ENCODE peak calls at places on chromosome 3, in ten cellular contexts. B is fibroblast of lung; L is stimulated activated CD8-positive, alpha-beta memory T cell treated with anti-CD3 and anti-CD28 coated beads, Interleukin-15, amount 100 ng/mL, for 24 hours; K is activated naive CD8-positive, alpha-beta T cell treated with anti-CD3 and anti-CD28 coated beads, Interleukin-2, amount 50 U/mL, for 24 hours; R is mucosa of gallbladder; C is cardiac septum; Y is MV-4-11; I is ELR; O is D721Med; E is ovary. H is an unnamed sample.

GRCh38 chr3:20137642-20138041 is 48.4 kb downstream of the SGO1 start:
- DNase-seq in K (no peak), C (no peak), O (no peak), L (no peak), I (no peak), E (no peak), B (no peak), R (no peak), Y (no peak), H (no peak)

GRCh38 chr3:45994661-45995369 is 809 bp downstream of the FYCO1 start:
- DNase-seq in K (peak), L (no peak), B (no peak), Y (peak), E (no peak), O (peak), C (no peak), R (peak), I (peak), H (peak)

GRCh38 chr3:139122221-139122581 is 77.5 kb upstream of the PRR23C start:
- DNase-seq in E (peak), K (no peak), I (peak), Y (no peak), R (no peak), L (no peak), C (no peak), B (peak), O (no peak), H (no peak)

GRCh38 chr3:194814878-194815357 is 129.2 kb downstream of the FAM43A start:
- DNase-seq in R (no peak), Y (no peak), I (no peak), O (no peak), E (no peak), B (peak), L (no peak), K (no peak), C (no peak), H (no peak)

GRCh38 chr3:50333744-50334328 is 5.8 kb upstream of the TUSC2 start:
- DNase-seq in R (no peak), O (no peak), C (no peak), Y (no peak), L (no peak), I (peak), K (no peak), B (peak), E (no peak), H (no peak)

GRCh38 chr3:171757377-171758034 is 52.8 kb downstream of the PLD1 start:
- DNase-seq in E (no peak), B (no peak), I (no peak), K (no peak), L (no peak), C (no peak), O (no peak), R (no peak), Y (no peak), H (no peak)

GRCh38 chr3:140767536-140767935 is 89.7 kb downstream of the TRIM42 start:
- DNase-seq in Y (no peak), B (no peak), C (no peak), E (no peak), O (no peak), L (no peak), K (no peak), R (no peak), I (no peak), H (no peak)

GRCh38 chr3:52023860-52024764 is 28.4 kb upstream of the RPL29 start:
- DNase-seq in E (no peak), B (no peak), C (no peak), R (no peak), L (no peak), O (no peak), I (no peak), K (no peak), Y (no peak), H (no peak)

GRCh38 chr3:164498917-164499316 is 579.4 kb downstream of the SI start:
- DNase-seq in Y (no peak), C (no peak), K (no peak), L (no peak), I (no peak), E (no peak), B (no peak), R (no peak), O (no peak), H (peak)

GRCh38 chr3:34106879-34107278 is 308.4 kb downstream of the PDCD6IP start:
- DNase-seq in I (peak), O (no peak), Y (peak), E (no peak), R (no peak), K (peak), C (no peak), B (no peak), L (no peak), H (peak)

GRCh38 chr3:165895919-165896318 is 58.7 kb upstream of the BCHE start:
- DNase-seq in B (no peak), L (no peak), I (peak), Y (no peak), O (no peak), C (no peak), R (no peak), K (peak), E (no peak), H (peak)

GRCh38 chr3:42699511-42699971 is 3.1 kb downstream of the HHATL start:
- DNase-seq in B (no peak), Y (no peak), R (no peak), E (no peak), K (no peak), O (no peak), I (no peak), C (peak), L (no peak), H (no peak)

GRCh38 chr3:23079976-23080375 is 123.2 kb upstream of the UBE2E2 start:
- DNase-seq in B (peak), K (no peak), L (no peak), O (no peak), C (no peak), R (no peak), I (no peak), E (no peak), Y (no peak), H (no peak)

GRCh38 chr3:183844606-183845005 is 19.2 kb upstream of the MAP6D1 start:
- DNase-seq in B (peak), Y (no peak), L (no peak), R (no peak), E (no peak), I (peak), O (no peak), K (no peak), C (no peak), H (peak)

GRCh38 chr3:187978433-187979011 is 175.4 kb upstream of the LPP start:
- DNase-seq in R (no peak), L (no peak), O (no peak), B (peak), C (no peak), I (no peak), K (no peak), E (no peak), Y (peak), H (no peak)

GRCh38 chr3:161221881-161222600 is 930 bp downstream of the NMD3 start:
- DNase-seq in C (no peak), Y (peak), L (no peak), R (no peak), E (no peak), I (peak), O (no peak), B (peak), K (peak), H (peak)

GRCh38 chr3:177150970-177151627 is 46.2 kb downstream of the TBL1XR1 start:
- DNase-seq in Y (no peak), C (no peak), E (no peak), B (peak), I (peak), R (no peak), O (no peak), K (no peak), L (no peak), H (peak)

GRCh38 chr3:53250881-53251605 is 4.8 kb downstream of the TKT start:
- DNase-seq in I (no peak), K (no peak), Y (no peak), B (no peak), C (no peak), O (no peak), E (no peak), R (no peak), L (no peak), H (no peak)

GRCh38 chr3:172021165-172021564 is 18.2 kb upstream of the FNDC3B start:
- DNase-seq in L (no peak), O (no peak), B (no peak), Y (no peak), R (no peak), C (no peak), E (no peak), K (no peak), I (no peak), H (no peak)

GRCh38 chr3:31462050-31462569 is 70.6 kb upstream of the STT3B start:
- DNase-seq in K (peak), I (no peak), L (no peak), O (no peak), R (peak), Y (peak), E (no peak), C (no peak), B (no peak), H (peak)

GRCh38 chr3:31157893-31158620 is 263.6 kb upstream of the GADL1 start:
- DNase-seq in B (peak), R (no peak), Y (no peak), E (no peak), O (no peak), I (no peak), L (no peak), K (no peak), C (no peak), H (peak)

GRCh38 chr3:159260049-159260662 is 458.3 kb downstream of the MFSD1 start:
- DNase-seq in I (peak), R (peak), B (peak), K (peak), L (no peak), E (no peak), C (no peak), Y (peak), O (no peak), H (peak)

GRCh38 chr3:184756151-184756681 is 44.4 kb upstream of the MAGEF1 start:
- DNase-seq in C (no peak), I (no peak), E (no peak), O (no peak), B (no peak), L (no peak), K (no peak), Y (no peak), R (no peak), H (no peak)

GRCh38 chr3:69922521-69923000 is 77.0 kb upstream of the SAMMSON start:
- DNase-seq in Y (no peak), O (no peak), C (no peak), E (no peak), K (no peak), B (no peak), R (no peak), I (no peak), L (no peak), H (no peak)

H was measured in DMS53.